ENCODE peak calls at places on chromosomes 1 and 21, in four cellular contexts. T is HepG2, Q is PC-9, E is brain microvascular endothelial cell. V is an unnamed sample.

GRCh38 chr1:203204776-203205175 is 18.3 kb upstream of the CHI3L1 start:
- DNase-seq in Q (no peak), T (no peak), E (no peak), V (no peak)

GRCh38 chr1:184408580-184408979 is 21.8 kb downstream of the C1orf21 start:
- DNase-seq in T (no peak), Q (no peak), E (no peak), V (no peak)

GRCh38 chr21:27362249-27362648 is 395.4 kb upstream of the ADAMTS5 start:
- DNase-seq in T (no peak), Q (no peak), E (no peak), V (peak)

GRCh38 chr21:42973309-42973990 is 912 bp upstream of the PKNOX1 start:
- DNase-seq in T (no peak), E (no peak), Q (no peak), V (no peak)

GRCh38 chr1:88228153-88228552 is 455.9 kb upstream of the PKN2 start:
- DNase-seq in E (no peak), Q (no peak), T (no peak), V (no peak)

GRCh38 chr1:174413632-174414031 is 34.1 kb upstream of the GPR52 start:
- DNase-seq in Q (no peak), T (no peak), E (no peak), V (no peak)

GRCh38 chr1:246748867-246749266 is 24.7 kb downstream of the SCCPDH start:
- DNase-seq in E (peak), T (no peak), Q (peak), V (no peak)

GRCh38 chr1:184545601-184546000 is 158.8 kb downstream of the C1orf21 start:
- DNase-seq in Q (peak), T (no peak), E (no peak), V (no peak)

GRCh38 chr1:205601209-205601608 is 30.6 kb downstream of the ELK4 start:
- DNase-seq in Q (no peak), T (peak), E (no peak), V (no peak)

GRCh38 chr1:206890690-206891089 is 6.6 kb upstream of the IL24 start:
- DNase-seq in E (peak), T (no peak), Q (no peak), V (no peak)

GRCh38 chr1:18182518-18183160 is 75.0 kb downstream of the IGSF21 start:
- DNase-seq in Q (no peak), E (peak), T (no peak), V (no peak)

GRCh38 chr1:5796028-5796427 is 196.2 kb downstream of the NPHP4 start:
- DNase-seq in Q (no peak), T (no peak), E (no peak), V (no peak)

GRCh38 chr1:27342778-27343638 is 1.2 kb downstream of the SYTL1 start:
- DNase-seq in E (no peak), T (peak), Q (peak), V (no peak)

GRCh38 chr1:41902125-41902524 is 16.6 kb downstream of the HIVEP3 start:
- DNase-seq in Q (peak), T (no peak), E (peak), V (no peak)

GRCh38 chr1:10610901-10611600 is 136.3 kb downstream of the PEX14 start:
- DNase-seq in Q (no peak), T (no peak), E (no peak), V (no peak)

GRCh38 chr1:52080014-52080415 is 23.9 kb downstream of the BTF3L4 start:
- DNase-seq in E (no peak), T (peak), Q (no peak), V (no peak)

GRCh38 chr1:242205622-242206489 is 207.0 kb upstream of the MAP1LC3C start:
- DNase-seq in E (no peak), T (no peak), Q (no peak), V (no peak)

GRCh38 chr1:115134231-115134630 is 44.9 kb upstream of the TSPAN2 start:
- DNase-seq in T (no peak), Q (no peak), E (no peak), V (no peak)

GRCh38 chr1:173332026-173332425 is 124.9 kb upstream of the TNFSF4 start:
- DNase-seq in T (no peak), Q (no peak), E (peak), V (no peak)

GRCh38 chr1:23742670-23743286 is 493 bp upstream of the ELOA start:
- DNase-seq in E (no peak), Q (peak), T (no peak), V (no peak)

GRCh38 chr1:234778215-234779159 is 168.5 kb upstream of the IRF2BP2 start:
- DNase-seq in Q (no peak), E (no peak), T (no peak), V (no peak)

GRCh38 chr1:2391385-2392070 is at the start of the genes MORN1 and RER1:
- DNase-seq in E (peak), T (peak), Q (peak), V (peak)
- TF ChIP-seq CTCF in E (no peak), T (no peak), Q (no peak), V (no peak)

DNA sequence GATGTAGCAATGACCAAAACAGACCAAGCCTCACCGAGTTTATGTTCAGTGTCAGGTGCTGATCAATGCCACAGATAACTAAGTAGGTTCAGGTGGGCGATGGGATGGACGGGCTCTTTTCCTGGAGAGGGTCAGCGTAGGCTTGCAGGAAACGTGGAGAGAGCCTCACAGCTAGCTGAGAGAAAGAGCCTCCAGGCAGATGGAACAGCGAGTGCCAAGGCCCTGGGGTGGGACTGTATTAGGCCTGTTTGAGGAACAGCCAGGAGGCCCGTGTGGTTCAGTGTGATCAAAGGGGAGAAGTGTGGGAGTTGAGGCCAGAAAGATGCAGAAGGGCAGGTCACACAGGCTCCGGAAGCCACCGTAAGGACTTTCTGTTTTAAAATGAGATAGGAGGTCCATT is 7.3 kb upstream of the UTS2 start:
- DNase-seq in T (no peak), E (no peak), Q (no peak), V (no peak)
- H3K4me3 ChIP-seq in T (no peak), E (no peak), Q (no peak), V (no peak)

GRCh38 chr1:110148961-110149360 is 1.3 kb upstream of the SLC6A17 start:
- DNase-seq in T (no peak), Q (no peak), E (no peak), V (no peak)
- TF ChIP-seq CTCF in T (no peak), Q (peak), E (peak), V (peak)

DNA sequence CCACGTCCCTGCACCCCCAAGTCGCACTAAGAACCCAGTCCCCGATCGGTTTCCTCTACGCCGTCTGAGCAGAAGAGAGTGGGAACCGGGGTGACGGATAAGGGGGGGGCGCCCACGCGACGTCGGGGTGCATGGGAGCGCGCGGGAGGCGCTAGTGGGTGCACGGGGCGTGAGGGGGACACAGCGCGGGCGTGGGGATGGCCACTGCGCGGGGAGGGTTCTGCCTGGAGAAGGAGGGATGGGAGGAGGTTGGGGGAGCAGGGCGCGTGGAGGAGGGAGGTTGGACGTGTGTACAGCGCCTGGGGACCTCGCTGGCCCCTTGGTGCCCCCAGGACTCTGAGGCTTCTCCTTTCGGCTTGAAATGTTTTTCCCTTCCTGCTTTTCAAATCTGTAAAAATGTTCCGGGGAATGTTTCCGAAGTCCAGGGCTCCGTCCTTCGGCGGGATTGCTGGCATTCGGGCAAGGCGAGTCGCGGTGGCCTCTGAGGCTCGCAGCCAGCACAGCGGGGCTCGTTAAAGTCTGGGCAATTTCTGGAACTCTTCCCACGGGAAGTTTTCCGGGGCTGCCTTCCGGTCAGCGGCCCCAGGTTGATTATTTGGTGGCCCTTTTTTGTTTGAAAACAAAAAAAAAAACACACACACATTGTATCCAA is 13.1 kb downstream of the RNF220 start:
- DNase-seq in E (no peak), T (no peak), Q (no peak), V (no peak)
- H3K4me3 ChIP-seq in E (no peak), T (peak), Q (no peak), V (no peak)

GRCh38 chr1:21335750-21336168 is 45.5 kb upstream of the ECE1 start:
- DNase-seq in Q (peak), E (no peak), T (no peak), V (no peak)

GRCh38 chr1:21333824-21334213 is 43.6 kb upstream of the ECE1 start:
- DNase-seq in T (no peak), Q (no peak), E (no peak), V (no peak)

GRCh38 chr1:21337010-21337437 is 46.8 kb upstream of the ECE1 start:
- DNase-seq in Q (no peak), E (no peak), T (no peak), V (no peak)

GRCh38 chr1:21334214-21335087 is 44.2 kb upstream of the ECE1 start:
- DNase-seq in E (peak), T (no peak), Q (peak), V (no peak)

DNA sequence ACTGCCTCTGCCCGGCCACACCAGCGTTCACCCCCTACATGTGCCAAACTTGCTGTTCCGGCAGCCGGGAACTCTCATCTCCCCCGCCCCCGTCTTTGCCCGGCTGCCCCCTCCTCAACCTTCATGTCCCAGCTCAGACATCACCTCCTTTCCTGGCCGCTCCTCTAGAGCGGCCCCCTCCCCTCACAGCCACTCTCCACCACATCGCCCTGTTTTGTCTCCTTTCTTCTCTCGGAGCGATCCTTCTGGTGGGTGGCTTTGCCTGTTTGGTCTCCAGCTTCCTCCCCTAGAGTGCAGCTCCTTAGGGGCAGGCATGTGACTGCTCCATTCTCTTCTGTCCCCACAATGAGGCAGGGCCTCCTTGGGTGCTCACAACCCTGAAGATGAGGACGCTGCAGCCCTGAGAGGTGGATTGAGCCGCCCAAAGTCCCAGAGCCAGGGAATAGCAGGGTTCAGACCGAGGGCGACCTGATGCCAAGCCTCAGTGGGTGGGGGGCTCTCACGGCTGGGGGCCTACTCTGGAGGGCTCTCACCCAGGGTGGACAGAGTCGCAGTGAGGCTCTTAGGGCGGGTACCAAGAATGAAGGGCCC is 44.9 kb upstream of the ECE1 start:
- DNase-seq in E (no peak), Q (no peak), T (no peak), V (no peak)
- TF ChIP-seq CTCF in E (no peak), Q (peak), T (no peak), V (no peak)

GRCh38 chr1:8418301-8418700 is 100.4 kb downstream of the SLC45A1 start:
- DNase-seq in Q (no peak), T (no peak), E (no peak), V (no peak)

GRCh38 chr1:8412183-8412831 is 94.4 kb downstream of the SLC45A1 start:
- DNase-seq in Q (no peak), T (no peak), E (peak), V (peak)

GRCh38 chr1:8416857-8417256 is 98.9 kb downstream of the SLC45A1 start:
- DNase-seq in Q (no peak), E (no peak), T (no peak), V (no peak)

GRCh38 chr1:8417625-8418024 is 99.7 kb downstream of the SLC45A1 start:
- DNase-seq in E (no peak), T (no peak), Q (no peak), V (no peak)

GRCh38 chr1:8415526-8416278 is 97.8 kb downstream of the SLC45A1 start:
- DNase-seq in E (peak), Q (no peak), T (no peak), V (peak)
- H3K4me3 ChIP-seq in E (no peak), Q (no peak), T (no peak), V (peak)

GRCh38 chr1:170881268-170882265 is 53.8 kb upstream of the MROH9 start:
- DNase-seq in E (peak), T (no peak), Q (no peak), V (peak)
- TF ChIP-seq CTCF in E (peak), T (peak), Q (peak), V (peak)

DNA sequence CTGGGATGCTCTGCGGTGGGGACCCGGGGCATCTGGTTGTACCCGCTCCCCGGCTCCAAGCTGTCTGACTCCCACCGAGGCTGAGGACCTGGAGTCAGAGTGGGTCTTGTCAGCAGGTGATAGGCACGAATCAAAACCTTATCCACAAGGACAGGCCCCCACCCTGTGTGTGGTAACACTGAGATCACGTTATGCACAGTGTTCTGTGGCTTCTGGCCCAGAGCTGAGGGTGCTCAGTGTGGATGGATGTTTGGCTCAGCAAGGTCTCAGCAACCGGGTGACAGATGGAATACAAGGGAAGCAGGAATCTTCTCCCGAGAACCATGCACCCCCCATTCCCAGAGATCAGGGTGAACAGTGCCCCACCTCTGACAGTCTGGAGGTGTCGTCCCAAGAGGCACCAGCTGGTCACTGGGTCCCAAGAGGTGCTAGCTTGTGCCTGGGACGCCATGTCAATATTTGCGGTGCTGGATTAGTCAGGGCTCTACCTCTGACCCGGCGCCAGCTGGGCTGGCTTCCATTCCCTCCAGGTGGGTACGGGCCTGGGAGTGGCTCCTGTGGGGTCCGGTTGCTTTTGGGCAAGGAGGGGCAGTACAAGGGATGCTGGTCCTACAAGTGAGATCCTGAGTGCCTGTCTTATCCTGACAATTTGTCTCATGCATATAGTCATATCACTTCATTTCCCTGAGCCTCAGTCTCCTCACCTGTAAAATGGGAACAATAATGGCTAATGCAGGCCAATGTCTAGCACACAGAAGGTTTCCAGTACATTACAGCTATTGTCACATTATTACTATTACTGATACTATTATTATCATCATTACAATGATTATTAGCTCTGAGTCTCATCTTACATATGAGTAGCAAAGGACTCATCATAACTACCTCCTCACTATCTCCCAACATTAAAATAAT is 955 bp downstream of the CAPN9 start:
- DNase-seq in E (no peak), T (no peak), Q (no peak), V (no peak)
- H3K4me3 ChIP-seq in E (no peak), T (peak), Q (no peak), V (no peak)